ENCODE peak calls at places on chromosomes 2 and 18, in five cellular contexts. K is T1000; X is psoas muscle; R is activated CD8-positive, alpha-beta memory T cell treated with anti-CD3 and anti-CD28 coated beads for 48 hours; E is posterior vena cava. B is an unnamed sample.

GRCh38 chr2:8983571-8983970 is 19.9 kb downstream of the MBOAT2 start:
- DNase-seq in K (no peak), X (no peak), R (no peak), E (no peak), B (no peak)

GRCh38 chr2:101871480-101871879 is 120.3 kb upstream of the IL1R2 start:
- DNase-seq in K (no peak), X (no peak), R (no peak), E (no peak), B (no peak)

GRCh38 chr2:152126664-152127063 is 27.8 kb upstream of the CACNB4 start:
- DNase-seq in K (no peak), X (no peak), R (no peak), E (no peak), B (no peak)

GRCh38 chr18:11817229-11817628 is 34.0 kb upstream of the CHMP1B start:
- DNase-seq in K (no peak), X (no peak), R (no peak), E (no peak), B (no peak)

GRCh38 chr18:63518178-63519012 is 23.8 kb upstream of the SERPINB12 start:
- DNase-seq in K (peak), X (no peak), R (no peak), E (no peak), B (peak)

GRCh38 chr2:102604754-102605153 is 14.6 kb upstream of the SLC9A2 start:
- DNase-seq in K (no peak), X (peak), R (no peak), E (no peak), B (no peak)

GRCh38 chr2:171522057-171522803 is at the start of gene CYBRD1:
- DNase-seq in K (peak), X (peak), R (peak), E (peak), B (peak)

GRCh38 chr2:181466661-181467576 is 9.7 kb downstream of the ITGA4 start:
- DNase-seq in K (no peak), X (peak), R (peak), E (peak), B (peak)

GRCh38 chr2:227415538-227416424 is 28.0 kb upstream of the SCYGR1 start:
- DNase-seq in K (peak), X (peak), R (no peak), E (peak), B (peak)

GRCh38 chr2:238123991-238124470 is 14.4 kb upstream of the KLHL30 start:
- DNase-seq in K (no peak), X (peak), R (no peak), E (peak), B (no peak)

GRCh38 chr2:236984046-236984445 is 101.6 kb upstream of the COPS8 start:
- DNase-seq in K (no peak), X (no peak), R (no peak), E (no peak), B (no peak)

GRCh38 chr18:45169610-45170009 is 445.7 kb upstream of the SLC14A2 start:
- DNase-seq in K (peak), X (peak), R (no peak), E (no peak), B (peak)

GRCh38 chr2:240355001-240355891 is 80.2 kb upstream of the GPC1 start:
- DNase-seq in K (no peak), X (no peak), R (no peak), E (peak), B (peak)

GRCh38 chr2:57892920-57893319 is 153.7 kb upstream of the VRK2 start:
- DNase-seq in K (no peak), X (no peak), R (no peak), E (no peak), B (no peak)

GRCh38 chr2:215657844-215658243 is 222.0 kb upstream of the FN1 start:
- DNase-seq in K (peak), X (no peak), R (no peak), E (no peak), B (peak)

GRCh38 chr2:96209729-96210085 is 1.1 kb upstream of the STARD7 start:
- DNase-seq in K (no peak), X (no peak), R (no peak), E (no peak), B (no peak)

GRCh38 chr2:143460382-143460781 is 331.2 kb downstream of the ARHGAP15 start:
- DNase-seq in K (no peak), X (no peak), R (no peak), E (no peak), B (no peak)

GRCh38 chr2:152336103-152336853 is 1.3 kb downstream of the FMNL2 start:
- DNase-seq in K (no peak), X (peak), R (peak), E (peak), B (peak)

GRCh38 chr18:62957885-62958472 is 242.6 kb downstream of the PHLPP1 start:
- DNase-seq in K (no peak), X (no peak), R (no peak), E (no peak), B (peak)

GRCh38 chr2:149739880-149740265 is 152.3 kb upstream of the MMADHC start:
- DNase-seq in K (no peak), X (no peak), R (no peak), E (no peak), B (no peak)

GRCh38 chr2:15964936-15965563 is 24.7 kb downstream of the MYCN start:
- DNase-seq in K (no peak), X (no peak), R (no peak), E (no peak), B (no peak)

B was measured in M059J.